ENCODE peak calls at places on chromosome 2, in six cellular contexts. E, Z, W, M, O and U are unnamed samples.

GRCh38 chr2:127405252-127405605 is 13.0 kb upstream of the PROC start:
- DNase-seq in E (no peak), Z (no peak), W (no peak), M (no peak), O (no peak), U (no peak)

GRCh38 chr2:19644763-19645162 is 257.0 kb downstream of the TTC32 start:
- DNase-seq in E (no peak), Z (no peak), W (no peak), M (no peak), O (no peak), U (no peak)

GRCh38 chr2:2762898-2763287 is 431.8 kb upstream of the MYT1L start:
- DNase-seq in E (no peak), Z (no peak), W (no peak), M (no peak), O (no peak), U (no peak)

GRCh38 chr2:191013617-191013875 is 425 bp downstream of the STAT1 start:
- DNase-seq in E (no peak), Z (no peak), W (no peak), M (no peak), O (no peak), U (no peak)

GRCh38 chr2:200336980-200337615 is 30.6 kb downstream of the SPATS2L start:
- DNase-seq in E (no peak), Z (no peak), W (no peak), M (no peak), O (no peak), U (no peak)

GRCh38 chr2:218343591-218343990 is 13.1 kb upstream of the CATIP start:
- DNase-seq in E (peak), Z (no peak), W (no peak), M (no peak), O (no peak), U (no peak)

GRCh38 chr2:135258193-135258592 is 206.1 kb downstream of the RAB3GAP1 start:
- DNase-seq in E (no peak), Z (no peak), W (no peak), M (no peak), O (no peak), U (no peak)

GRCh38 chr2:9144617-9145016 is 62.0 kb upstream of the ASAP2 start:
- DNase-seq in E (no peak), Z (no peak), W (no peak), M (no peak), O (no peak), U (no peak)

GRCh38 chr2:222709191-222709891 is 37.9 kb downstream of the MOGAT1 start:
- DNase-seq in E (peak), Z (peak), W (peak), M (peak), O (peak), U (no peak)

GRCh38 chr2:227829337-227829736 is 15.7 kb downstream of the CCL20 start:
- DNase-seq in E (no peak), Z (no peak), W (no peak), M (no peak), O (no peak), U (no peak)

GRCh38 chr2:118846667-118847446 is 591 bp downstream of the EN1 start:
- DNase-seq in E (no peak), Z (peak), W (peak), M (no peak), O (no peak), U (no peak)

GRCh38 chr2:79882548-79882947 is 369.7 kb downstream of the CTNNA2 start:
- DNase-seq in E (no peak), Z (no peak), W (no peak), M (no peak), O (no peak), U (no peak)

GRCh38 chr2:79892123-79892522 is 379.3 kb downstream of the CTNNA2 start:
- DNase-seq in E (no peak), Z (no peak), W (no peak), M (no peak), O (no peak), U (no peak)

DNA sequence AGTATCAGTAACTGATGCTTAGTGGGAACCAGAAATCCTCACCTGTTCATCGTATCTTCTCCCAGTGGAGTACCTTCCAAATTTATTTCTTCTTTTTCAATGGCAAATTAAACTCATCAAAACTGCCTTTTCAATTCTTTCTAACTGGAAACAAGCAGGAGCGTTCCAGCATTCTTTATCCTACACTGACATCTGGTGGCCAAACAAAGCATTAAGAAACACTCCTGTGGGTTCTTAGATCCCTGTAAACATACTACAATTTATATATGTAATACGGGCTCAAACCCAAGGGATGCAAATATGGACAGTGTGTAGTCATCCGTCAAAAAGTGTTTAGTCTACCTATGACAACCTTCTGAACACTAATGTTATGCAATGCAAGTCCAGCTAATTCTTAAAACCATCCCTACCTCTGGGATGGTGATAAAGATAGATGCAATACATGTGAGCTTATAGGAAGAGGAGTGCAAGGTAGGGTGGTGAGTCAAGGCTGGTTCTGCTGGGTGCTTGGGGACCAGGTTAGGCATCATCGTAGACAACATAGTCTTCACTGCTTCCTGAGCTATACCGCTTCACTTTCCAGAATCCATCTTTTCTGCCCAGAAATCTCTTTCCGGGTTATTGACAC is 375.0 kb downstream of the CTNNA2 start:
- DNase-seq in E (peak), Z (peak), W (peak), M (peak), O (peak), U (peak)
- TF ChIP-seq CEBPB in E (no peak), Z (no peak), W (no peak), M (no peak), O (no peak), U (no peak)

DNA sequence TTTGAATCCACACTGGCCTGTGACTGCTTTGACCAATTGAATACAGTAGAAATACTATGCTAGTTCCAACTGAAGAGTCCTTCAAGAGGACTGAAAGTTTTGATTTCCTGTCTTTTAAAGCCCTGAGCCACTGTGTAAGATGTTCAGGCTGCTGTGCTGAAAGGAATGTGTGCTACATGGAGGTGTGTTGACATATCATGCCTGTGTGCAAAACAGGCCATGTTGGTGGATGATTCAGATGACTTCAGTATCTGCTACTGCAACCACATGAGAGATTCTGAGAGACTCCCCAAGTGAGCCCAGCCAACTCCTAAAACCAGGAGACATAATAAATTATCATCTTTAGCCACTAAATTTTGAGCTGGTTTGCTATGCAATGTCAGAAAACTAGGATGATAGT is 662.9 kb downstream of the ZEB2 start:
- DNase-seq in E (peak), Z (no peak), W (no peak), M (no peak), O (no peak), U (no peak)
- TF ChIP-seq POLR2A in E (no peak), Z (no peak), W (no peak), M (no peak), O (no peak), U (no peak)

GRCh38 chr2:62958206-62958605 is 92.4 kb upstream of the OTX1 start:
- DNase-seq in E (no peak), Z (no peak), W (no peak), M (no peak), O (no peak), U (no peak)

GRCh38 chr2:62956646-62957045 is 94.0 kb upstream of the OTX1 start:
- DNase-seq in E (no peak), Z (no peak), W (no peak), M (no peak), O (no peak), U (no peak)
- TF ChIP-seq CEBPB in E (no peak), Z (no peak), W (no peak), M (no peak), O (no peak), U (no peak)

GRCh38 chr2:23385748-23386421 is 906 bp downstream of the KLHL29 start:
- DNase-seq in E (no peak), Z (peak), W (no peak), M (no peak), O (no peak), U (no peak)

GRCh38 chr2:23385351-23385747 is 370 bp downstream of the KLHL29 start:
- DNase-seq in E (peak), Z (peak), W (no peak), M (no peak), O (no peak), U (no peak)

GRCh38 chr2:23383087-23383486 is 1.9 kb upstream of the KLHL29 start:
- DNase-seq in E (no peak), Z (no peak), W (no peak), M (no peak), O (no peak), U (no peak)

GRCh38 chr2:23386422-23387220 is 1.6 kb downstream of the KLHL29 start:
- DNase-seq in E (no peak), Z (peak), W (no peak), M (no peak), O (no peak), U (no peak)

GRCh38 chr2:23384551-23385349 is at the start of gene KLHL29:
- DNase-seq in E (peak), Z (peak), W (peak), M (no peak), O (no peak), U (no peak)
- TF ChIP-seq POLR2A in E (peak), Z (peak), W (no peak), M (no peak), O (peak), U (peak)

GRCh38 chr2:38384344-38384743 is 7.3 kb upstream of the ATL2 start:
- DNase-seq in E (no peak), Z (no peak), W (no peak), M (no peak), O (no peak), U (no peak)
- TF ChIP-seq CEBPB in E (no peak), Z (no peak), W (no peak), M (no peak), O (no peak), U (no peak)

DNA sequence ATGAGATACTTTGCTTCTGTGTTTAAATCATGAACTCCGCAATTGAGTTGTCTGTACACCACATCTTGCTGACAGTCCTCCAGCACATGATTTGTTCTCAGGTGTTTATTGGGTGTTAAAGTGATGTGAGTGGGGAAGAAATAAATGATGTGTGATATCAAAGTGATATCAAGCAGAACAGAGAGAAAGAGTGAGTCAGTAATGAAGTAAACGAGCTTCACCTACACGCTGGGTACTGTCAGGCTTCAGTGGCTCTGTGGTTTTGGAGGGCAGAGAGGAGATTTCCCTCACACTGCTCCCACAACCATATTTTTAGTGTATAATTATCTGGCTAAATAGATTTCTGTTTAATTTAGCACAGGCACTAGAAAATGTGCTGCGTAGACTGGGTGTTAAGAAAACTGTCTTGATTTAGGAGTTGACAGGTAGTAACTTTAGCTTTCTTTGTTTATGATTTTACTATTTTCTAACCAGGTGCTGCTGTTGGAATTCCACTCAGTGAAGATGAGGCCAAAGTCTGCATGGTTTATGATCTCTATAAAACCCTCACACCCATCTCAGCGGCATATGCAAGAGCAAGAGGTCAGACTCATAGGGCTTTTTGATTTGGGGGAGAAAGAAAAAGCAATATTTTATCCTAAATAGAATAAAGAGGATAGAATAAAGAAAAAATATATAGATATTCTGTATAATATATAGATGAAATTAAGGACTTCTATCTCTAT is 21.2 kb downstream of the ATIC start:
- DNase-seq in E (no peak), Z (no peak), W (no peak), M (no peak), O (no peak), U (peak)
- TF ChIP-seq POLR2A in E (no peak), Z (no peak), W (no peak), M (no peak), O (no peak), U (no peak)

DNA sequence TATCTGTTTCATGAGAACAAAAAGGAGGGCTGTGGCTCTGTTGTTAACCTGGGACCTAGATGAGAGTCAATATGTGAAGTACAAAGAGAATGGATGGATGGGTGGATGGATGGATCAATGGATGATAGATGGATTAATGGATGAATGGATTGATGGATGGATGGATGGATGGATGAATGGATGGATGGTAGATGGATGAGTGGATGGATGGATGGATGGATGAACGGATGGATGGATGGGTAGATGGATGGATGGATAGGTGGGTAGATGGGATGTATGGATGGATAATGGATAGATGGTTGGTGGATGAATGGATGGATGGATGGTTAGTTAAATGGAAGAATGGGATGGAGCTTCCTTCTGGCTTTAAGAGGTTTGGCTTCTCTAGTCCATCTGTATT is 396.7 kb downstream of the ALK start:
- DNase-seq in E (no peak), Z (no peak), W (no peak), M (no peak), O (no peak), U (no peak)
- TF ChIP-seq CEBPB in E (no peak), Z (no peak), W (no peak), M (no peak), O (no peak), U (no peak)

DNA sequence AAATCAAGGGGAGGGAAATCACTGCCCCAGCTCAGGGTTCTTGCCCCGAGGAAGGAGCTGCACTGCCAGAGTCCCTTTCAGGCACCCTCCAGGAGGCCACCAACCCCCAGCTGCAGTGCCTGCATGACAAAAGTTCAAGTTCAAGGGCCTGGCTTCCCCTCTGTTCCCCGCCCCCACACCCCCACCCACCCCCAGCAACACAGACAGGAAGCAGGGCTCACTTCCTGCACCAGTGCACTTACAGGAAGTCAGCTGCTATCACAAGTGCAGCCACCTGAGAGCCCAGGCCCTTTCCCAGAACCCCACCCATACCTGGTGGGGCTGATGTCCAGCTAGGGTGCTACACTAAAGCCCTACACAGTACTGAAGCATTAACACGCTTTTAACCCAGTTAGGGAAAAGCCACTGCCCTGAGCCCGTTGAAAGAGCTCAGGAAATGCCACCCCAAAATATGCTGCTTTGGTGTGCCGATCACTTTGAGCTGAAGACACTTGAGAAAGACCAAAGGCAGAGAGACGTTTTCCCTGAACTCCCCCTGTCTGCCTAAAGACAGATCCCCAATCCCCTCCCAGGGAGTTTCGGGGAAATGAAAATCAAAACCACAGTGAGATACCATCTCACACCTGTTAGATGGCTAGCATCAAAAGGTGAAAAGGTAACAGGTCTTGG is 109.9 kb upstream of the CAB39 start:
- DNase-seq in E (no peak), Z (no peak), W (no peak), M (no peak), O (no peak), U (no peak)
- TF ChIP-seq POLR2A in E (no peak), Z (no peak), W (no peak), M (no peak), O (no peak), U (peak)